ENCODE peak calls at places on chromosome 20, in seven cellular contexts. J is SK-N-SH, Y is HepG2, R is K562, B is H1, G is GM12892, O is GM12878. I is an unnamed sample.

GRCh38 chr20:31721408-31722332 is 998 bp downstream of the BCL2L1 start:
- DNase-seq in J (no peak), Y (no peak), R (no peak), B (no peak), G (no peak), O (no peak), I (no peak)

GRCh38 chr20:56778765-56779195 is 149.7 kb downstream of the TFAP2C start:
- DNase-seq in J (peak), Y (no peak), R (no peak), B (peak), G (no peak), O (no peak), I (no peak)

GRCh38 chr20:59961423-59961822 is 3.2 kb downstream of the CDH26 start:
- DNase-seq in J (no peak), Y (no peak), R (no peak), B (no peak), G (no peak), O (no peak), I (no peak)

GRCh38 chr20:38043512-38044300 is 10.2 kb downstream of the RPRD1B start:
- DNase-seq in J (no peak), Y (no peak), R (no peak), B (no peak), G (no peak), O (no peak), I (no peak)

GRCh38 chr20:57535297-57535696 is 10.4 kb upstream of the CTCFL start:
- DNase-seq in J (no peak), Y (no peak), R (peak), B (no peak), G (no peak), O (no peak), I (no peak)

GRCh38 chr20:22379472-22379871 is 204.9 kb downstream of the FOXA2 start:
- DNase-seq in J (no peak), Y (no peak), R (no peak), B (no peak), G (no peak), O (no peak), I (no peak)

GRCh38 chr20:37394543-37395410 is 48.8 kb downstream of the SRC start:
- DNase-seq in J (peak), Y (no peak), R (no peak), B (no peak), G (no peak), O (no peak), I (no peak)

GRCh38 chr20:36491901-36492617 is 49.3 kb upstream of the MYL9 start:
- DNase-seq in J (no peak), Y (no peak), R (no peak), B (no peak), G (peak), O (no peak), I (peak)

GRCh38 chr20:57413990-57414389 is 22.8 kb downstream of the RBM38 start:
- DNase-seq in J (no peak), Y (no peak), R (no peak), B (no peak), G (no peak), O (no peak), I (no peak)

GRCh38 chr20:48603116-48603818 is 224.5 kb downstream of the PREX1 start:
- DNase-seq in J (no peak), Y (no peak), R (no peak), B (no peak), G (no peak), O (no peak), I (no peak)

GRCh38 chr20:37384683-37385174 is 38.8 kb downstream of the SRC start:
- DNase-seq in J (peak), Y (no peak), R (peak), B (peak), G (peak), O (no peak), I (peak)

GRCh38 chr20:47809561-47809960 is 24.3 kb upstream of the SULF2 start:
- DNase-seq in J (peak), Y (no peak), R (no peak), B (no peak), G (no peak), O (no peak), I (no peak)

GRCh38 chr20:2528671-2529070 is 7.7 kb upstream of the TMC2 start:
- DNase-seq in J (no peak), Y (no peak), R (no peak), B (no peak), G (no peak), O (no peak), I (no peak)

GRCh38 chr20:15916623-15917022 is 656.6 kb downstream of the KIF16B start:
- DNase-seq in J (no peak), Y (no peak), R (no peak), B (no peak), G (no peak), O (no peak), I (no peak)

DNA sequence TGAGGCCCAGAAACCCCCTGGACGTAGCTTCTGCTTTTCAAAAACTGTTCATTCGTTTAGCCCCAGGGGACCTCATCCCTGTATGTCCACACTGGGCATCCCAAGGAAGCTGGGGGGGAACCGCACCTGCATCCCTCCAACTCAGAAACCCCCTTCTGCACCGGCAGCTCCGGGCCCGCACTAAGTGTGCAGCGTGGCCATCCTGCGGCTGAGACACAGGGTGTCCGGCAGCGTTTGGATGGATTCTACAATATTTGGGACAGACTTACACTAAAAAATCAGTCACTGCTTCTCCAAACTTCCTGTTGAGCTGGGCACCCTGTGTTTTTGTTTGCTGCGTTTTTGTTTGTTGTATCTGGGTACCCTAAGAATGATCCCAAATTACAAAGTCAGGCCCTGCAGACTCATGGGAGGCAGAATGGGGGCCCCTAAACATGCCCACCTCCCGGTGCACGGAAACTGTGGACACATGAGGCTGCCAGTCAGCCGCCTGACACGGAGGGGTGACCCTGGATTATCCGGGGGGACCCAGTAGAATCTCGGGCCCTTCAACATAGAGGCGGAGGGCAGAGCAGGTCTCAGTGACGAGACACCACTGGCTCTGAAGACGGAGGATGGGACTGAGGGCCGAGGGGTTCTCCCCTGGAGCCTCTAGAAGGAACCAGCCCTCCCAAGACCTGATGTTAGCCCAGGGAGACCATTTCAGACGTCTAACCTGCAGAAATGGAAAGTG is 88.2 kb upstream of the BHLHE23 start:
- DNase-seq in J (peak), Y (no peak), R (no peak), B (peak), G (no peak), O (no peak), I (no peak)
- TF ChIP-seq TAF1 in J (no peak), Y (no peak), R (no peak), B (no peak), G (no peak), O (no peak), I (no peak)

GRCh38 chr20:50341880-50342637 is 151.4 kb downstream of the CEBPB start:
- DNase-seq in J (no peak), Y (no peak), R (no peak), B (no peak), G (no peak), O (no peak), I (no peak)

GRCh38 chr20:50343125-50343489 is 152.5 kb downstream of the CEBPB start:
- DNase-seq in J (no peak), Y (no peak), R (no peak), B (no peak), G (no peak), O (no peak), I (no peak)

GRCh38 chr20:50341050-50341449 is 150.4 kb downstream of the CEBPB start:
- DNase-seq in J (no peak), Y (no peak), R (no peak), B (no peak), G (no peak), O (no peak), I (no peak)

GRCh38 chr20:50343490-50344179 is 153.0 kb downstream of the CEBPB start:
- DNase-seq in J (no peak), Y (peak), R (no peak), B (no peak), G (no peak), O (no peak), I (no peak)

GRCh38 chr20:50342638-50343102 is 152.0 kb downstream of the CEBPB start:
- DNase-seq in J (no peak), Y (no peak), R (no peak), B (no peak), G (no peak), O (no peak), I (no peak)
- TF ChIP-seq TAF1 in J (no peak), Y (no peak), R (no peak), B (no peak), G (no peak), O (no peak), I (no peak)

GRCh38 chr20:13822459-13822858 is 37.6 kb downstream of the NDUFAF5 start:
- DNase-seq in J (no peak), Y (no peak), R (no peak), B (no peak), G (no peak), O (no peak), I (no peak)
- TF ChIP-seq TAF1 in J (no peak), Y (no peak), R (no peak), B (no peak), G (no peak), O (no peak), I (no peak)

GRCh38 chr20:62498874-62499273 is 23.1 kb upstream of the GATA5 start:
- DNase-seq in J (no peak), Y (no peak), R (no peak), B (no peak), G (no peak), O (no peak), I (no peak)
- TF ChIP-seq TAF1 in J (no peak), Y (no peak), R (no peak), B (no peak), G (no peak), O (no peak), I (no peak)